ENCODE peak calls at places on chromosomes 4 and X, in seven cellular contexts. One of them, this sample, is unnamed.

GRCh38 chrX:151737494-151737893 is 2.9 kb downstream of the CNGA2 start:
- DNase-seq in nephron progenitor cell: no peak
- DNase-seq in sigmoid colon: peak
- DNase-seq in upper lobe of right lung: no peak
- DNase-seq in heart right ventricle: no peak
- DNase-seq in neural crest cell: no peak
- DNase-seq in RWPE2: no peak
- DNase-seq in this sample: no peak

GRCh38 chr4:29565256-29565655 is 1154.9 kb upstream of the PCDH7 start:
- DNase-seq in upper lobe of right lung: no peak
- DNase-seq in neural crest cell: no peak
- DNase-seq in sigmoid colon: no peak
- DNase-seq in nephron progenitor cell: no peak
- DNase-seq in RWPE2: no peak
- DNase-seq in heart right ventricle: no peak
- DNase-seq in this sample: no peak

GRCh38 chr4:74624351-74625151 is 169.8 kb downstream of the BTC start:
- DNase-seq in upper lobe of right lung: no peak
- DNase-seq in RWPE2: no peak
- DNase-seq in sigmoid colon: no peak
- DNase-seq in nephron progenitor cell: no peak
- DNase-seq in neural crest cell: no peak
- DNase-seq in heart right ventricle: no peak
- DNase-seq in this sample: no peak

GRCh38 chrX:49956313-49956712 is 33.9 kb downstream of the CLCN5 start:
- DNase-seq in heart right ventricle: no peak
- DNase-seq in RWPE2: no peak
- DNase-seq in nephron progenitor cell: no peak
- DNase-seq in upper lobe of right lung: no peak
- DNase-seq in neural crest cell: no peak
- DNase-seq in sigmoid colon: no peak
- DNase-seq in this sample: no peak

GRCh38 chr4:168711197-168712120 is 214.6 kb downstream of the PALLD start:
- DNase-seq in upper lobe of right lung: no peak
- DNase-seq in heart right ventricle: no peak
- DNase-seq in nephron progenitor cell: peak
- DNase-seq in neural crest cell: no peak
- DNase-seq in RWPE2: no peak
- DNase-seq in sigmoid colon: peak
- DNase-seq in this sample: no peak

GRCh38 chrX:16160729-16161128 is 6.6 kb upstream of the MAGEB17 start:
- DNase-seq in nephron progenitor cell: no peak
- DNase-seq in heart right ventricle: no peak
- DNase-seq in RWPE2: no peak
- DNase-seq in upper lobe of right lung: no peak
- DNase-seq in neural crest cell: no peak
- DNase-seq in sigmoid colon: no peak
- DNase-seq in this sample: no peak

GRCh38 chrX:16278927-16279326 is 111.6 kb downstream of the MAGEB17 start:
- DNase-seq in heart right ventricle: no peak
- DNase-seq in RWPE2: no peak
- DNase-seq in upper lobe of right lung: no peak
- DNase-seq in nephron progenitor cell: no peak
- DNase-seq in neural crest cell: no peak
- DNase-seq in sigmoid colon: no peak
- DNase-seq in this sample: no peak

GRCh38 chrX:650274-650673 is 19.7 kb downstream of the SHOX start:
- DNase-seq in nephron progenitor cell: no peak
- DNase-seq in heart right ventricle: no peak
- DNase-seq in neural crest cell: no peak
- DNase-seq in upper lobe of right lung: peak
- DNase-seq in RWPE2: no peak
- DNase-seq in sigmoid colon: no peak
- DNase-seq in this sample: no peak

GRCh38 chr4:109977854-109978501 is 65.3 kb downstream of the EGF start:
- DNase-seq in upper lobe of right lung: no peak
- DNase-seq in neural crest cell: no peak
- DNase-seq in sigmoid colon: no peak
- DNase-seq in nephron progenitor cell: no peak
- DNase-seq in RWPE2: no peak
- DNase-seq in heart right ventricle: no peak
- DNase-seq in this sample: no peak

GRCh38 chr4:31415629-31416028 is 695.5 kb downstream of the PCDH7 start:
- DNase-seq in nephron progenitor cell: no peak
- DNase-seq in RWPE2: no peak
- DNase-seq in upper lobe of right lung: no peak
- DNase-seq in neural crest cell: no peak
- DNase-seq in sigmoid colon: no peak
- DNase-seq in heart right ventricle: no peak
- DNase-seq in this sample: no peak

GRCh38 chr4:159395693-159396092 is 292.8 kb downstream of the RAPGEF2 start:
- DNase-seq in neural crest cell: no peak
- DNase-seq in RWPE2: no peak
- DNase-seq in heart right ventricle: no peak
- DNase-seq in nephron progenitor cell: no peak
- DNase-seq in sigmoid colon: no peak
- DNase-seq in upper lobe of right lung: no peak
- DNase-seq in this sample: no peak

GRCh38 chr4:105296672-105297071 is 150.0 kb downstream of the TET2 start:
- DNase-seq in nephron progenitor cell: no peak
- DNase-seq in sigmoid colon: no peak
- DNase-seq in upper lobe of right lung: peak
- DNase-seq in RWPE2: no peak
- DNase-seq in neural crest cell: no peak
- DNase-seq in heart right ventricle: no peak
- DNase-seq in this sample: no peak

GRCh38 chr4:36815536-36815935 is 429.0 kb upstream of the NWD2 start:
- DNase-seq in upper lobe of right lung: no peak
- DNase-seq in heart right ventricle: no peak
- DNase-seq in sigmoid colon: no peak
- DNase-seq in nephron progenitor cell: no peak
- DNase-seq in neural crest cell: no peak
- DNase-seq in RWPE2: no peak
- DNase-seq in this sample: no peak

GRCh38 chr4:139419388-139419914 is 34.5 kb upstream of the RAB33B start:
- DNase-seq in RWPE2: no peak
- DNase-seq in heart right ventricle: peak
- DNase-seq in nephron progenitor cell: no peak
- DNase-seq in neural crest cell: no peak
- DNase-seq in upper lobe of right lung: no peak
- DNase-seq in sigmoid colon: peak
- DNase-seq in this sample: no peak

GRCh38 chrX:24619647-24620046 is 27.5 kb downstream of the PCYT1B start:
- DNase-seq in neural crest cell: no peak
- DNase-seq in nephron progenitor cell: no peak
- DNase-seq in heart right ventricle: peak
- DNase-seq in upper lobe of right lung: no peak
- DNase-seq in RWPE2: no peak
- DNase-seq in sigmoid colon: no peak
- DNase-seq in this sample: no peak

GRCh38 chr4:67393699-67394281 is 151.5 kb downstream of the CENPC start:
- DNase-seq in sigmoid colon: no peak
- DNase-seq in upper lobe of right lung: no peak
- DNase-seq in heart right ventricle: no peak
- DNase-seq in nephron progenitor cell: peak
- DNase-seq in neural crest cell: peak
- DNase-seq in RWPE2: no peak
- DNase-seq in this sample: no peak

GRCh38 chrX:75522565-75523411 is at the start of gene ZDHHC15:
- DNase-seq in nephron progenitor cell: peak
- DNase-seq in RWPE2: no peak
- DNase-seq in neural crest cell: peak
- DNase-seq in upper lobe of right lung: peak
- DNase-seq in heart right ventricle: peak
- DNase-seq in sigmoid colon: peak
- DNase-seq in this sample: peak

GRCh38 chr4:184805462-184806245 is 20.1 kb downstream of the ACSL1 start:
- DNase-seq in RWPE2: no peak
- DNase-seq in sigmoid colon: no peak
- DNase-seq in upper lobe of right lung: peak
- DNase-seq in nephron progenitor cell: no peak
- DNase-seq in neural crest cell: no peak
- DNase-seq in heart right ventricle: peak
- DNase-seq in this sample: peak

GRCh38 chrX:68196939-68197791 is 236.1 kb downstream of the OPHN1 start:
- DNase-seq in nephron progenitor cell: peak
- DNase-seq in upper lobe of right lung: no peak
- DNase-seq in neural crest cell: peak
- DNase-seq in sigmoid colon: no peak
- DNase-seq in heart right ventricle: peak
- DNase-seq in RWPE2: no peak
- DNase-seq in this sample: no peak

GRCh38 chrX:48002929-48003328 is 860 bp downstream of the ZNF182 start:
- DNase-seq in upper lobe of right lung: no peak
- DNase-seq in neural crest cell: no peak
- DNase-seq in nephron progenitor cell: no peak
- DNase-seq in RWPE2: no peak
- DNase-seq in sigmoid colon: no peak
- DNase-seq in heart right ventricle: no peak
- DNase-seq in this sample: no peak

GRCh38 chrX:11968470-11968869 is 169.8 kb upstream of the FRMPD4 start:
- DNase-seq in sigmoid colon: no peak
- DNase-seq in neural crest cell: no peak
- DNase-seq in nephron progenitor cell: no peak
- DNase-seq in RWPE2: no peak
- DNase-seq in heart right ventricle: no peak
- DNase-seq in upper lobe of right lung: no peak
- DNase-seq in this sample: no peak

GRCh38 chrX:153727108-153727931 is 2.7 kb downstream of the ABCD1 start:
- DNase-seq in nephron progenitor cell: no peak
- DNase-seq in sigmoid colon: peak
- DNase-seq in RWPE2: no peak
- DNase-seq in neural crest cell: no peak
- DNase-seq in upper lobe of right lung: peak
- DNase-seq in heart right ventricle: peak
- DNase-seq in this sample: peak

GRCh38 chrX:153726286-153727107 is 1.8 kb downstream of the ABCD1 start:
- DNase-seq in neural crest cell: peak
- DNase-seq in heart right ventricle: peak
- DNase-seq in upper lobe of right lung: peak
- DNase-seq in RWPE2: no peak
- DNase-seq in sigmoid colon: peak
- DNase-seq in nephron progenitor cell: peak
- DNase-seq in this sample: peak

GRCh38 chrX:153728951-153729631 is 4.4 kb downstream of the ABCD1 start:
- DNase-seq in neural crest cell: no peak
- DNase-seq in heart right ventricle: no peak
- DNase-seq in upper lobe of right lung: no peak
- DNase-seq in sigmoid colon: no peak
- DNase-seq in nephron progenitor cell: no peak
- DNase-seq in RWPE2: no peak
- DNase-seq in this sample: no peak

GRCh38 chrX:153725832-153726285 is 1.2 kb downstream of the ABCD1 start:
- DNase-seq in upper lobe of right lung: no peak
- DNase-seq in heart right ventricle: no peak
- DNase-seq in nephron progenitor cell: no peak
- DNase-seq in neural crest cell: no peak
- DNase-seq in sigmoid colon: no peak
- DNase-seq in RWPE2: no peak
- DNase-seq in this sample: no peak

DNA sequence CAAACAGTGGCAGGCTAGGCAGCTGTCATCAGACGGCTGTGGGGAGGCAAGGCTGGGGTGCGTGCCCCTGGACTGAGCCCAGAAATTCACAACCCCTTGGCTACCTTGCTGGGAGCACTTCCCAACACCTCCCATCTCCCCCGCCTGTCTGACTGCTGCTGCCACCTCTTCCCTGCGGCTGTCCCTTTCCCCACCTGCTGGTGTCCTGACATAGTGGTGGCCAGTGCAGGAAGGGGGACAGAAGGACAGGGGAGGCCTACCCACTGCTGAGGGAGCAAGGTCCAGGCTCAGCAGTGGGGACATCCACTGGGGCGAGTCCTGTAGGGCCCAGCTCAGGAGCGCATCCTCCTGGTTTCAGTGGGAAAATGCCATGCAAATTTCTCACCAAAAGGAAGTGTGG is 3.4 kb downstream of the ABCD1 start:
- DNase-seq in neural crest cell: no peak
- DNase-seq in sigmoid colon: no peak
- DNase-seq in nephron progenitor cell: no peak
- DNase-seq in RWPE2: no peak
- DNase-seq in heart right ventricle: no peak
- DNase-seq in upper lobe of right lung: no peak
- DNase-seq in this sample: no peak
- TF ChIP-seq CTCF in neural crest cell: no peak
- TF ChIP-seq CTCF in sigmoid colon: no peak
- TF ChIP-seq CTCF in nephron progenitor cell: no peak
- TF ChIP-seq CTCF in RWPE2: no peak
- TF ChIP-seq CTCF in heart right ventricle: no peak
- TF ChIP-seq CTCF in upper lobe of right lung: no peak
- TF ChIP-seq CTCF in this sample: no peak

GRCh38 chr4:48588230-48588943 is 98.3 kb downstream of the ZAR1 start:
- DNase-seq in RWPE2: no peak
- DNase-seq in neural crest cell: no peak
- DNase-seq in nephron progenitor cell: no peak
- DNase-seq in sigmoid colon: no peak
- DNase-seq in upper lobe of right lung: no peak
- DNase-seq in heart right ventricle: no peak
- DNase-seq in this sample: no peak
- TF ChIP-seq CTCF in RWPE2: no peak
- TF ChIP-seq CTCF in neural crest cell: no peak
- TF ChIP-seq CTCF in nephron progenitor cell: no peak
- TF ChIP-seq CTCF in sigmoid colon: no peak
- TF ChIP-seq CTCF in upper lobe of right lung: no peak
- TF ChIP-seq CTCF in heart right ventricle: no peak
- TF ChIP-seq CTCF in this sample: no peak

DNA sequence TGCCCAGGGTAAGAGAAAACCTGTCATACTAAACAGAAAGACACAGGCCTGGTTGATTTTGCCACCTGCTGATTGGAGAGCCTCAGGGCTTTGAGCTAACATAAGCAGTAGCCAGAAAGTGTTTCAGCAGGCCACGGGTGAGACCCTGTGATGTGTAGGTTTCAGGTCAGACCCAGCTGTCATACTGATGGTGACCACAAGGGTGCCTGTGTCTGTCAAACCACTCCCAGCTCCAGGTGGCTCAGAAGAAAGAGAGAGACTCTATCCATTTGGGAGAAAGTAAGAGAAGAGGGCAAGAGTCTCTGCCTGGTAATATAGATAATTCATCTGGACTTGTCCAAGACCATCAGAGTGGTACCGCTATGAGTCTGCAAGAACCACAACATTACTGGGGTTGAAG is 72.8 kb upstream of the NLRP2B start:
- DNase-seq in heart right ventricle: no peak
- DNase-seq in upper lobe of right lung: no peak
- DNase-seq in sigmoid colon: no peak
- DNase-seq in RWPE2: no peak
- DNase-seq in nephron progenitor cell: no peak
- DNase-seq in neural crest cell: no peak
- DNase-seq in this sample: no peak
- TF ChIP-seq CTCF in heart right ventricle: no peak
- TF ChIP-seq CTCF in upper lobe of right lung: no peak
- TF ChIP-seq CTCF in sigmoid colon: no peak
- TF ChIP-seq CTCF in RWPE2: no peak
- TF ChIP-seq CTCF in nephron progenitor cell: no peak
- TF ChIP-seq CTCF in neural crest cell: no peak
- TF ChIP-seq CTCF in this sample: no peak

DNA sequence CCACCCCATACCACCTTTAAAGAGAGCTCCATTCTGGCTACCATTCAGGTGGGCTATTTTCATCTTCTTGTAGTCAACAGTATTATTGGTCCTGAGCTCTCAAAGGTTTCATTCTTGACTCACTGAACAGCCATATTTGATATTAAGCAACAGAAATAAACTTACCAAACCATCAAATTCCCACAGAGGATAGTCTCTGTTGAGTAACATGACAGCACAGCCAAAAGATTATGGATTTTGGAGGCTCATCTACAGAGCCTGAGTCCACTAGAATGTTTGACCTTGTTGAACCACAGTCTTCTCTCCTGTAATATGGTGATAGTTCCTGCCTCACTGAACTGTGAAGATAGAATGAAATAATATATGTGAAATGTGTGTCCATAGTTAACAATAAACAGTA is 276.3 kb upstream of the LDB2 start:
- DNase-seq in nephron progenitor cell: no peak
- DNase-seq in RWPE2: no peak
- DNase-seq in sigmoid colon: no peak
- DNase-seq in heart right ventricle: no peak
- DNase-seq in neural crest cell: no peak
- DNase-seq in upper lobe of right lung: no peak
- DNase-seq in this sample: no peak
- TF ChIP-seq CTCF in nephron progenitor cell: no peak
- TF ChIP-seq CTCF in RWPE2: no peak
- TF ChIP-seq CTCF in sigmoid colon: no peak
- TF ChIP-seq CTCF in heart right ventricle: no peak
- TF ChIP-seq CTCF in neural crest cell: no peak
- TF ChIP-seq CTCF in upper lobe of right lung: no peak
- TF ChIP-seq CTCF in this sample: no peak

This sample was measured in pancreas.